ENCODE peak calls at places on chromosomes 13 and 19, in nine cellular contexts. One of them, this sample, is unnamed.

GRCh38 chr19:49847731-49848696 is 2.9 kb upstream of the PTOV1 start:
- DNase-seq in effector CD4-positive, alpha-beta T cell: no peak
- DNase-seq in fibroblast of lung: peak; percentile 93
- DNase-seq in stimulated activated CD8-positive, alpha-beta memory T cell treated with anti-CD3 and anti-CD28 coated beads, Interleukin-4, amount 100 ng/mL, for 1 hour: no peak
- DNase-seq in activated gamma-delta T cell treated with anti-CD3 and anti-CD28 coated beads, Interleukin-2, amount 50 U/mL, for 16 hours: no peak
- DNase-seq in HFFc6: peak; percentile 90
- DNase-seq in glutamatergic neuron: no peak
- DNase-seq in stimulated activated CD4-positive, alpha-beta T cell treated with anti-CD3 and anti-CD28 coated beads, TNF-alpha, amount 100 ng/mL, for 48 hours: no peak
- DNase-seq in T-helper 2 cell: no peak
- DNase-seq in this sample: no peak

GRCh38 chr19:41330946-41331678 is 21.1 kb downstream of the CCDC97 start:
- DNase-seq in effector CD4-positive, alpha-beta T cell: no peak
- DNase-seq in stimulated activated CD8-positive, alpha-beta memory T cell treated with anti-CD3 and anti-CD28 coated beads, Interleukin-4, amount 100 ng/mL, for 1 hour: no peak
- DNase-seq in glutamatergic neuron: peak; percentile 51
- DNase-seq in HFFc6: no peak
- DNase-seq in fibroblast of lung: no peak
- DNase-seq in stimulated activated CD4-positive, alpha-beta T cell treated with anti-CD3 and anti-CD28 coated beads, TNF-alpha, amount 100 ng/mL, for 48 hours: no peak
- DNase-seq in T-helper 2 cell: peak; percentile 23
- DNase-seq in activated gamma-delta T cell treated with anti-CD3 and anti-CD28 coated beads, Interleukin-2, amount 50 U/mL, for 16 hours: no peak
- DNase-seq in this sample: no peak

GRCh38 chr19:33998739-33999345 is 173.5 kb upstream of the LSM14A start:
- DNase-seq in effector CD4-positive, alpha-beta T cell: no peak
- DNase-seq in stimulated activated CD4-positive, alpha-beta T cell treated with anti-CD3 and anti-CD28 coated beads, TNF-alpha, amount 100 ng/mL, for 48 hours: no peak
- DNase-seq in glutamatergic neuron: no peak
- DNase-seq in T-helper 2 cell: no peak
- DNase-seq in HFFc6: no peak
- DNase-seq in activated gamma-delta T cell treated with anti-CD3 and anti-CD28 coated beads, Interleukin-2, amount 50 U/mL, for 16 hours: no peak
- DNase-seq in stimulated activated CD8-positive, alpha-beta memory T cell treated with anti-CD3 and anti-CD28 coated beads, Interleukin-4, amount 100 ng/mL, for 1 hour: no peak
- DNase-seq in fibroblast of lung: peak; percentile 6
- DNase-seq in this sample: no peak

GRCh38 chr13:30319703-30320102 is 12.4 kb upstream of the KATNAL1 start:
- DNase-seq in HFFc6: no peak
- DNase-seq in fibroblast of lung: peak; percentile 54
- DNase-seq in T-helper 2 cell: no peak
- DNase-seq in stimulated activated CD8-positive, alpha-beta memory T cell treated with anti-CD3 and anti-CD28 coated beads, Interleukin-4, amount 100 ng/mL, for 1 hour: no peak
- DNase-seq in effector CD4-positive, alpha-beta T cell: no peak
- DNase-seq in stimulated activated CD4-positive, alpha-beta T cell treated with anti-CD3 and anti-CD28 coated beads, TNF-alpha, amount 100 ng/mL, for 48 hours: no peak
- DNase-seq in glutamatergic neuron: no peak
- DNase-seq in activated gamma-delta T cell treated with anti-CD3 and anti-CD28 coated beads, Interleukin-2, amount 50 U/mL, for 16 hours: no peak
- DNase-seq in this sample: no peak

GRCh38 chr13:52027832-52028231 is 3.3 kb downstream of the UTP14C start:
- DNase-seq in effector CD4-positive, alpha-beta T cell: no peak
- DNase-seq in activated gamma-delta T cell treated with anti-CD3 and anti-CD28 coated beads, Interleukin-2, amount 50 U/mL, for 16 hours: no peak
- DNase-seq in T-helper 2 cell: no peak
- DNase-seq in fibroblast of lung: no peak
- DNase-seq in stimulated activated CD4-positive, alpha-beta T cell treated with anti-CD3 and anti-CD28 coated beads, TNF-alpha, amount 100 ng/mL, for 48 hours: no peak
- DNase-seq in glutamatergic neuron: no peak
- DNase-seq in HFFc6: no peak
- DNase-seq in stimulated activated CD8-positive, alpha-beta memory T cell treated with anti-CD3 and anti-CD28 coated beads, Interleukin-4, amount 100 ng/mL, for 1 hour: no peak
- DNase-seq in this sample: no peak

GRCh38 chr19:15114153-15114540 is 6.9 kb downstream of the SYDE1 start:
- DNase-seq in T-helper 2 cell: no peak
- DNase-seq in stimulated activated CD8-positive, alpha-beta memory T cell treated with anti-CD3 and anti-CD28 coated beads, Interleukin-4, amount 100 ng/mL, for 1 hour: no peak
- DNase-seq in fibroblast of lung: peak; percentile 67
- DNase-seq in glutamatergic neuron: no peak
- DNase-seq in activated gamma-delta T cell treated with anti-CD3 and anti-CD28 coated beads, Interleukin-2, amount 50 U/mL, for 16 hours: no peak
- DNase-seq in HFFc6: peak; percentile 54
- DNase-seq in stimulated activated CD4-positive, alpha-beta T cell treated with anti-CD3 and anti-CD28 coated beads, TNF-alpha, amount 100 ng/mL, for 48 hours: no peak
- DNase-seq in effector CD4-positive, alpha-beta T cell: no peak
- DNase-seq in this sample: no peak

GRCh38 chr13:47215741-47216140 is 318.9 kb upstream of the HTR2A start:
- DNase-seq in fibroblast of lung: peak; percentile 96
- DNase-seq in stimulated activated CD8-positive, alpha-beta memory T cell treated with anti-CD3 and anti-CD28 coated beads, Interleukin-4, amount 100 ng/mL, for 1 hour: no peak
- DNase-seq in HFFc6: peak; percentile 85
- DNase-seq in stimulated activated CD4-positive, alpha-beta T cell treated with anti-CD3 and anti-CD28 coated beads, TNF-alpha, amount 100 ng/mL, for 48 hours: no peak
- DNase-seq in glutamatergic neuron: peak; percentile 11
- DNase-seq in T-helper 2 cell: no peak
- DNase-seq in effector CD4-positive, alpha-beta T cell: no peak
- DNase-seq in activated gamma-delta T cell treated with anti-CD3 and anti-CD28 coated beads, Interleukin-2, amount 50 U/mL, for 16 hours: no peak
- DNase-seq in this sample: no peak

GRCh38 chr19:11767633-11768133 is 883 bp downstream of the ZNF441 start:
- DNase-seq in stimulated activated CD8-positive, alpha-beta memory T cell treated with anti-CD3 and anti-CD28 coated beads, Interleukin-4, amount 100 ng/mL, for 1 hour: no peak
- DNase-seq in T-helper 2 cell: no peak
- DNase-seq in glutamatergic neuron: peak; percentile 17
- DNase-seq in effector CD4-positive, alpha-beta T cell: no peak
- DNase-seq in stimulated activated CD4-positive, alpha-beta T cell treated with anti-CD3 and anti-CD28 coated beads, TNF-alpha, amount 100 ng/mL, for 48 hours: no peak
- DNase-seq in HFFc6: peak; percentile 16
- DNase-seq in fibroblast of lung: peak; percentile 32
- DNase-seq in activated gamma-delta T cell treated with anti-CD3 and anti-CD28 coated beads, Interleukin-2, amount 50 U/mL, for 16 hours: peak; percentile 1
- DNase-seq in this sample: peak; percentile 3

GRCh38 chr19:44608391-44608821 is 5.0 kb upstream of the IGSF23 start:
- DNase-seq in glutamatergic neuron: no peak
- DNase-seq in stimulated activated CD4-positive, alpha-beta T cell treated with anti-CD3 and anti-CD28 coated beads, TNF-alpha, amount 100 ng/mL, for 48 hours: no peak
- DNase-seq in activated gamma-delta T cell treated with anti-CD3 and anti-CD28 coated beads, Interleukin-2, amount 50 U/mL, for 16 hours: no peak
- DNase-seq in effector CD4-positive, alpha-beta T cell: no peak
- DNase-seq in stimulated activated CD8-positive, alpha-beta memory T cell treated with anti-CD3 and anti-CD28 coated beads, Interleukin-4, amount 100 ng/mL, for 1 hour: no peak
- DNase-seq in T-helper 2 cell: no peak
- DNase-seq in fibroblast of lung: peak; percentile 34
- DNase-seq in HFFc6: no peak
- DNase-seq in this sample: no peak

GRCh38 chr13:40672310-40673060 is 6.0 kb upstream of the FOXO1 start:
- DNase-seq in HFFc6: peak; percentile 52
- DNase-seq in stimulated activated CD4-positive, alpha-beta T cell treated with anti-CD3 and anti-CD28 coated beads, TNF-alpha, amount 100 ng/mL, for 48 hours: no peak
- DNase-seq in stimulated activated CD8-positive, alpha-beta memory T cell treated with anti-CD3 and anti-CD28 coated beads, Interleukin-4, amount 100 ng/mL, for 1 hour: no peak
- DNase-seq in activated gamma-delta T cell treated with anti-CD3 and anti-CD28 coated beads, Interleukin-2, amount 50 U/mL, for 16 hours: no peak
- DNase-seq in fibroblast of lung: peak; percentile 84
- DNase-seq in glutamatergic neuron: no peak
- DNase-seq in T-helper 2 cell: no peak
- DNase-seq in effector CD4-positive, alpha-beta T cell: no peak
- DNase-seq in this sample: no peak

GRCh38 chr13:19782049-19782726 is 557 bp downstream of the PSPC1 start:
- DNase-seq in glutamatergic neuron: peak; percentile 69
- DNase-seq in activated gamma-delta T cell treated with anti-CD3 and anti-CD28 coated beads, Interleukin-2, amount 50 U/mL, for 16 hours: peak; percentile 28
- DNase-seq in fibroblast of lung: peak; percentile 59
- DNase-seq in stimulated activated CD4-positive, alpha-beta T cell treated with anti-CD3 and anti-CD28 coated beads, TNF-alpha, amount 100 ng/mL, for 48 hours: peak; percentile 27
- DNase-seq in effector CD4-positive, alpha-beta T cell: peak; percentile 41
- DNase-seq in HFFc6: peak; percentile 15
- DNase-seq in T-helper 2 cell: peak; percentile 44
- DNase-seq in stimulated activated CD8-positive, alpha-beta memory T cell treated with anti-CD3 and anti-CD28 coated beads, Interleukin-4, amount 100 ng/mL, for 1 hour: peak; percentile 29
- DNase-seq in this sample: no peak

GRCh38 chr19:45097776-45098520 is 5.0 kb downstream of the PPP1R37 start:
- DNase-seq in activated gamma-delta T cell treated with anti-CD3 and anti-CD28 coated beads, Interleukin-2, amount 50 U/mL, for 16 hours: no peak
- DNase-seq in HFFc6: peak; percentile 91
- DNase-seq in glutamatergic neuron: no peak
- DNase-seq in fibroblast of lung: peak; percentile 96
- DNase-seq in T-helper 2 cell: no peak
- DNase-seq in effector CD4-positive, alpha-beta T cell: no peak
- DNase-seq in stimulated activated CD8-positive, alpha-beta memory T cell treated with anti-CD3 and anti-CD28 coated beads, Interleukin-4, amount 100 ng/mL, for 1 hour: no peak
- DNase-seq in stimulated activated CD4-positive, alpha-beta T cell treated with anti-CD3 and anti-CD28 coated beads, TNF-alpha, amount 100 ng/mL, for 48 hours: no peak
- DNase-seq in this sample: no peak

GRCh38 chr13:111062305-111062704 is 52.8 kb upstream of the ARHGEF7 start:
- DNase-seq in stimulated activated CD4-positive, alpha-beta T cell treated with anti-CD3 and anti-CD28 coated beads, TNF-alpha, amount 100 ng/mL, for 48 hours: no peak
- DNase-seq in fibroblast of lung: no peak
- DNase-seq in HFFc6: no peak
- DNase-seq in stimulated activated CD8-positive, alpha-beta memory T cell treated with anti-CD3 and anti-CD28 coated beads, Interleukin-4, amount 100 ng/mL, for 1 hour: no peak
- DNase-seq in T-helper 2 cell: no peak
- DNase-seq in glutamatergic neuron: no peak
- DNase-seq in effector CD4-positive, alpha-beta T cell: no peak
- DNase-seq in activated gamma-delta T cell treated with anti-CD3 and anti-CD28 coated beads, Interleukin-2, amount 50 U/mL, for 16 hours: no peak
- DNase-seq in this sample: no peak